ENCODE peak calls at places on chromosome 18, in nine cellular contexts. V, G, P, D, E, I, A, F and Y are unnamed samples.

GRCh38 chr18:21997207-21998143 is 171.9 kb upstream of the GATA6 start:
- DNase-seq in V (no peak), G (peak), P (no peak), D (no peak), E (peak), I (peak), A (no peak), F (peak), Y (no peak)

GRCh38 chr18:69469444-69469919 is 68.8 kb downstream of the DOK6 start:
- DNase-seq in V (peak), G (no peak), P (peak), D (no peak), E (peak), I (no peak), A (no peak), F (no peak), Y (no peak)

GRCh38 chr18:48622911-48623431 is 84.1 kb downstream of the CTIF start:
- DNase-seq in V (no peak), G (no peak), P (no peak), D (no peak), E (no peak), I (peak), A (no peak), F (no peak), Y (no peak)

GRCh38 chr18:57585421-57585820 is 1.1 kb downstream of the FECH start:
- DNase-seq in V (no peak), G (peak), P (no peak), D (no peak), E (no peak), I (peak), A (no peak), F (no peak), Y (no peak)

GRCh38 chr18:70659026-70659726 is 370.3 kb downstream of the SOCS6 start:
- DNase-seq in V (no peak), G (no peak), P (peak), D (peak), E (no peak), I (peak), A (no peak), F (no peak), Y (peak)

GRCh38 chr18:68699043-68699442 is 15.9 kb downstream of the TMX3 start:
- DNase-seq in V (no peak), G (no peak), P (no peak), D (no peak), E (no peak), I (peak), A (no peak), F (no peak), Y (no peak)

GRCh38 chr18:13136056-13136688 is 82.4 kb upstream of the LDLRAD4 start:
- DNase-seq in V (no peak), G (peak), P (peak), D (peak), E (no peak), I (no peak), A (no peak), F (no peak), Y (peak)

GRCh38 chr18:61578846-61579245 is 245.6 kb downstream of the CDH20 start:
- DNase-seq in V (no peak), G (no peak), P (no peak), D (no peak), E (no peak), I (no peak), A (no peak), F (no peak), Y (no peak)

GRCh38 chr18:58391113-58391892 is 237.6 kb downstream of the ALPK2 start:
- DNase-seq in V (no peak), G (no peak), P (no peak), D (no peak), E (no peak), I (no peak), A (no peak), F (no peak), Y (no peak)

GRCh38 chr18:45719106-45719505 is 4.9 kb upstream of the SLC14A1 start:
- DNase-seq in V (no peak), G (no peak), P (no peak), D (no peak), E (no peak), I (no peak), A (no peak), F (no peak), Y (no peak)

GRCh38 chr18:48390641-48391040 is 18.5 kb downstream of the ZBTB7C start:
- DNase-seq in V (no peak), G (no peak), P (no peak), D (no peak), E (no peak), I (no peak), A (no peak), F (no peak), Y (no peak)

GRCh38 chr18:66971951-66972350 is 368.1 kb upstream of the CDH19 start:
- DNase-seq in V (no peak), G (no peak), P (no peak), D (no peak), E (no peak), I (no peak), A (no peak), F (no peak), Y (no peak)

DNA sequence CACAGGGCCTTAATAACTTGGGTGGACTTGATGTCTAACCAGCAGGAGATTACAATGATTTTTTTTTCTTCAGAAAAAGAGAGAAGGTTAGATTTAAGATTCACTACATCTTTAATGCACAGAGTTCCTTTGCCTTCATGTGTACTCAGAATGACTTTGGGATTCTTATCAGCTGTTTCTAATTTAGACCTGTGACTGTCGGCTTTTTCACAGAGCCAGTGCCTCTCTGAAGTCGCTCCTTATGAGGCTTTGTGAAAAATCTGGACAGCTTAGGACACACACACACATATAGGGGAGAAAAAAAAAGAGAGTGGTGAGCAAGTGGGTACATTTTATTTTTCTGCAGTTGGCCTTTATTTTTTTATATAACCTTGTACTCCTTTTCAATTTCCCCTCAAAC is 893.1 kb upstream of the CELF4 start:
- DNase-seq in V (no peak), G (no peak), P (no peak), D (no peak), E (no peak), I (no peak), A (no peak), F (no peak), Y (no peak)
- H3K27ac ChIP-seq in V (no peak), G (no peak), P (no peak), D (no peak), E (no peak), I (no peak), A (no peak), F (no peak), Y (no peak)

GRCh38 chr18:79625924-79626561 is 53.6 kb upstream of the CTDP1 start:
- DNase-seq in V (no peak), G (no peak), P (no peak), D (no peak), E (no peak), I (no peak), A (no peak), F (no peak), Y (no peak)
- H3K27ac ChIP-seq in V (no peak), G (no peak), P (no peak), D (no peak), E (no peak), I (no peak), A (no peak), F (no peak), Y (no peak)

GRCh38 chr18:76621184-76621583 is 126.1 kb upstream of the ZNF516 start:
- DNase-seq in V (no peak), G (no peak), P (no peak), D (no peak), E (no peak), I (peak), A (no peak), F (no peak), Y (no peak)
- H3K27ac ChIP-seq in V (no peak), G (no peak), P (no peak), D (no peak), E (no peak), I (no peak), A (no peak), F (no peak), Y (no peak)

GRCh38 chr18:63344918-63345317 is 22.1 kb downstream of the KDSR start:
- DNase-seq in V (no peak), G (no peak), P (no peak), D (no peak), E (no peak), I (no peak), A (no peak), F (no peak), Y (no peak)

GRCh38 chr18:63348508-63349136 is 18.4 kb downstream of the KDSR start:
- DNase-seq in V (no peak), G (no peak), P (no peak), D (no peak), E (no peak), I (no peak), A (no peak), F (no peak), Y (no peak)

GRCh38 chr18:63346031-63346430 is 21.0 kb downstream of the KDSR start:
- DNase-seq in V (peak), G (no peak), P (no peak), D (no peak), E (no peak), I (no peak), A (no peak), F (no peak), Y (no peak)

GRCh38 chr18:63346471-63347183 is 20.4 kb downstream of the KDSR start:
- DNase-seq in V (no peak), G (no peak), P (no peak), D (no peak), E (no peak), I (no peak), A (no peak), F (no peak), Y (no peak)

GRCh38 chr18:63350230-63350629 is 16.8 kb downstream of the KDSR start:
- DNase-seq in V (no peak), G (no peak), P (no peak), D (no peak), E (no peak), I (no peak), A (no peak), F (no peak), Y (no peak)
- H3K27ac ChIP-seq in V (no peak), G (no peak), P (no peak), D (no peak), E (no peak), I (no peak), A (no peak), F (no peak), Y (no peak)

GRCh38 chr18:54150226-54150625 is 74.2 kb downstream of the MBD2 start:
- DNase-seq in V (no peak), G (no peak), P (no peak), D (no peak), E (no peak), I (no peak), A (no peak), F (no peak), Y (no peak)

GRCh38 chr18:54149078-54149697 is 75.3 kb downstream of the MBD2 start:
- DNase-seq in V (no peak), G (no peak), P (no peak), D (peak), E (peak), I (peak), A (peak), F (peak), Y (no peak)

GRCh38 chr18:54148678-54149077 is 75.8 kb downstream of the MBD2 start:
- DNase-seq in V (no peak), G (no peak), P (no peak), D (no peak), E (no peak), I (no peak), A (no peak), F (no peak), Y (no peak)

GRCh38 chr18:54147439-54147838 is 77.0 kb downstream of the MBD2 start:
- DNase-seq in V (no peak), G (no peak), P (no peak), D (no peak), E (no peak), I (no peak), A (no peak), F (no peak), Y (no peak)

DNA sequence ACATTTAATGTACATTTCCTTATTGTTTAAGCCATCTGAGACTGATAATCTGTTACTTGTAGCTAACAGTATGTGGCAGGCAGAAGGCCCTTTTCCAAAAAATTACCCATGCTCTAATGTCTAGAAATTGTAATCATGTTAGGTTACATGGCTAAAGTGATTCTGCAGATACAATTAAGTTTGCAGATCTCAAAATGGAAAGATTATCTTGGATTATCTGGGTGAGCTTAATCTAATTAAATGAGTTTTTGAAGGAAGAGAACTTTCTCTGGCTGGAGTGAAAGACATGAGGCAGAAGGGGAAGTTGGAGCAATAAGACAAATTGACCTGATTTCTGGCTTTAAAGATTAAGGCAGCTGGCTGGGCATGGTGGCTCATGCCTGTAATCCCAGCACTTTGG is 76.3 kb downstream of the MBD2 start:
- DNase-seq in V (no peak), G (no peak), P (no peak), D (no peak), E (no peak), I (no peak), A (no peak), F (no peak), Y (no peak)
- H3K27ac ChIP-seq in V (no peak), G (no peak), P (no peak), D (no peak), E (peak), I (no peak), A (peak), F (peak), Y (no peak)

GRCh38 chr18:50281972-50282520 is 723 bp upstream of the MBD1 start:
- DNase-seq in V (no peak), G (no peak), P (no peak), D (no peak), E (no peak), I (no peak), A (no peak), F (no peak), Y (no peak)

GRCh38 chr18:50284226-50284885 is 3.0 kb upstream of the MBD1 start:
- DNase-seq in V (no peak), G (no peak), P (no peak), D (no peak), E (peak), I (no peak), A (no peak), F (no peak), Y (no peak)

GRCh38 chr18:50285071-50285470 is 2.4 kb downstream of the CXXC1 start:
- DNase-seq in V (no peak), G (no peak), P (no peak), D (no peak), E (no peak), I (no peak), A (no peak), F (no peak), Y (no peak)

GRCh38 chr18:50282521-50283335 is 1.4 kb upstream of the MBD1 start:
- DNase-seq in V (peak), G (no peak), P (no peak), D (no peak), E (no peak), I (no peak), A (no peak), F (no peak), Y (no peak)

DNA sequence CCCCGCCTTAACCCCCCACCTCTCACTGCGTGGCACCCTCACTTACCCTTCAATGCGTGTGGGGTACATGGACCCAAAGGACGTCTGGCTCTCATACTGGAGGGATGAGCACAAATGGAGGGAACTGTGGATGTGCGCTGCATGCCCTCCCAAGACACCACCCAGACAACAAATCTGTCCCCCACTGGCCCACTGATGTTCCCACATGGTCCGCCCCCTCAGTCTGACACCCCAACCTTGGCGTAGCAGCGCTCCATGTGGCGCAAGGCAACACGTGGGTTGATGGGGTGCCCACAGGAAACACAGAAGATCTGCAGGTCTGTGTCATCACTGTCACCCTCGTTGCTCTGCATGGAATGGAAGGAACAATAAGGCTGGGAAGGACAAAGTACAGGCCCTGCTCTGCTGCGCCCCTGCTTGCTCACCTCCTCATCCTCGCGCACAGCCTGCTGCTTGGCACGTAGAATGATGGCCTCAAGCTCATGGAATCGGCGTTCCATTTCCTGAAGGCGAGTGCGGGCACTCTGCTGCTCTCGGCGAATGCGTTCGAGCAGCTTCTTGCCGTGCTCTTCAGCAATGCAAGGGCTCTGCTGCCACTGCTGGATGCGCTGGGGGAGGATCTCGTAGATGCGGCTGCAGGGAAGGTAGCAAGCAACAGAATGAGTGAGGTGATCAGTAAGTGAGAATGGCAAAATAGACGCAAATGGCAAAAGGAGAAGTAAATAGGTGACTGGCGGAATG is 2.3 kb upstream of the MBD1 start:
- DNase-seq in V (no peak), G (no peak), P (no peak), D (no peak), E (no peak), I (no peak), A (no peak), F (no peak), Y (no peak)
- H3K27ac ChIP-seq in V (no peak), G (no peak), P (no peak), D (no peak), E (no peak), I (no peak), A (no peak), F (no peak), Y (no peak)

GRCh38 chr18:30763913-30764350 is 278.6 kb downstream of the DSC3 start:
- DNase-seq in V (no peak), G (peak), P (no peak), D (no peak), E (no peak), I (no peak), A (no peak), F (no peak), Y (no peak)
- H3K27ac ChIP-seq in V (no peak), G (peak), P (no peak), D (no peak), E (no peak), I (no peak), A (no peak), F (no peak), Y (no peak)

GRCh38 chr18:77066101-77066500 is 66.5 kb downstream of the MBP start:
- DNase-seq in V (no peak), G (no peak), P (no peak), D (no peak), E (no peak), I (no peak), A (no peak), F (no peak), Y (peak)
- H3K27ac ChIP-seq in V (peak), G (no peak), P (peak), D (no peak), E (peak), I (peak), A (peak), F (no peak), Y (peak)

GRCh38 chr18:51171625-51172024 is 25.9 kb downstream of the MEX3C start:
- DNase-seq in V (no peak), G (no peak), P (no peak), D (no peak), E (no peak), I (no peak), A (no peak), F (no peak), Y (no peak)
- H3K27ac ChIP-seq in V (no peak), G (no peak), P (no peak), D (no peak), E (no peak), I (no peak), A (no peak), F (no peak), Y (no peak)